ENCODE peak calls at places on chromosomes 7 and 10, in five cellular contexts. X is activated T-cell treated with anti-CD3 and anti-CD28 coated beads for 4 hours, V is upper lobe of right lung, T is nephron progenitor cell, F is occipital lobe. G is an unnamed sample.

GRCh38 chr10:5643356-5643755 is 23.0 kb downstream of the ASB13 start:
- DNase-seq in X (no peak), V (no peak), T (no peak), F (no peak), G (no peak)

GRCh38 chr7:156993021-156993924 is 17.2 kb downstream of the MNX1 start:
- DNase-seq in X (no peak), V (peak), T (no peak), F (no peak), G (no peak)

GRCh38 chr7:139830779-139831498 is 1.9 kb downstream of the TBXAS1 start:
- DNase-seq in X (no peak), V (no peak), T (no peak), F (no peak), G (no peak)

GRCh38 chr10:127196227-127196954 is at the start of gene INSYN2A:
- DNase-seq in X (no peak), V (no peak), T (peak), F (peak), G (peak)

GRCh38 chr10:29714096-29714874 is 79.5 kb upstream of the SVIL start:
- DNase-seq in X (no peak), V (no peak), T (no peak), F (no peak), G (no peak)

GRCh38 chr10:115093776-115094361 is 704 bp downstream of the ATRNL1 start:
- DNase-seq in X (no peak), V (peak), T (peak), F (no peak), G (no peak)

GRCh38 chr10:72784551-72785421 is 92.8 kb downstream of the MCU start:
- DNase-seq in X (no peak), V (no peak), T (peak), F (peak), G (peak)

GRCh38 chr7:135411098-135411497 is 98.8 kb downstream of the CNOT4 start:
- DNase-seq in X (no peak), V (no peak), T (no peak), F (no peak), G (no peak)

GRCh38 chr10:13382759-13383753 is 35.0 kb upstream of the SEPHS1 start:
- DNase-seq in X (no peak), V (peak), T (peak), F (no peak), G (no peak)

GRCh38 chr7:107167483-107168232 is 1.1 kb upstream of the HBP1 start:
- DNase-seq in X (peak), V (no peak), T (peak), F (no peak), G (no peak)

GRCh38 chr10:70756710-70757360 is 28.3 kb downstream of the TBATA start:
- DNase-seq in X (no peak), V (no peak), T (no peak), F (no peak), G (no peak)

GRCh38 chr10:117360994-117361667 is 14.1 kb downstream of the PDZD8 start:
- DNase-seq in X (no peak), V (no peak), T (no peak), F (no peak), G (no peak)

GRCh38 chr10:9103301-9103700 is 1048.8 kb downstream of the GATA3 start:
- DNase-seq in X (no peak), V (no peak), T (no peak), F (no peak), G (no peak)

GRCh38 chr7:106462365-106462859 is 177.6 kb upstream of the NAMPT start:
- DNase-seq in X (no peak), V (no peak), T (no peak), F (no peak), G (no peak)

GRCh38 chr10:62248465-62248864 is 20.2 kb downstream of the RTKN2 start:
- DNase-seq in X (no peak), V (no peak), T (no peak), F (no peak), G (no peak)

GRCh38 chr7:132145466-132145865 is 430.8 kb downstream of the PLXNA4 start:
- DNase-seq in X (no peak), V (no peak), T (no peak), F (peak), G (no peak)

GRCh38 chr10:33091186-33091585 is 133.2 kb upstream of the ITGB1 start:
- DNase-seq in X (no peak), V (no peak), T (no peak), F (no peak), G (no peak)

GRCh38 chr10:45278860-45279498 is 36.4 kb downstream of the OR13A1 start:
- DNase-seq in X (no peak), V (no peak), T (no peak), F (no peak), G (no peak)

GRCh38 chr10:101237080-101237817 is 8.0 kb upstream of the LBX1 start:
- DNase-seq in X (no peak), V (no peak), T (no peak), F (no peak), G (no peak)

GRCh38 chr7:3300221-3300650 is 816 bp upstream of the SDK1 start:
- DNase-seq in X (no peak), V (no peak), T (peak), F (no peak), G (no peak)

GRCh38 chr10:114413398-114413797 is 9.1 kb upstream of the AFAP1L2 start:
- DNase-seq in X (no peak), V (peak), T (no peak), F (no peak), G (no peak)

GRCh38 chr10:132298038-132298935 is 9.5 kb downstream of the STK32C start:
- DNase-seq in X (no peak), V (peak), T (no peak), F (no peak), G (no peak)

GRCh38 chr7:141418087-141418486 is 133.1 kb upstream of the AGK start:
- DNase-seq in X (no peak), V (no peak), T (no peak), F (no peak), G (no peak)

GRCh38 chr10:86263907-86264306 is 102.7 kb downstream of the GRID1 start:
- DNase-seq in X (no peak), V (peak), T (no peak), F (no peak), G (no peak)